ENCODE peak calls at places on chromosomes 16 and 17, in seven cellular contexts. A is stimulated activated CD4-positive, alpha-beta T cell treated with anti-CD3 and anti-CD28 coated beads, Interleukin-15, amount 100 ng/mL, for 48 hours; W is Calu3; M is amniotic stem cell; D is KG1; F is fibroblast of pulmonary artery; P is C1 segment of cervical spinal cord. K is an unnamed sample.

GRCh38 chr16:47258874-47259461 is 115.2 kb upstream of the NETO2 start:
- DNase-seq in D (no peak), P (no peak), W (peak), M (no peak), A (no peak), F (peak), K (peak)

GRCh38 chr16:52191533-52192134 is 355.3 kb downstream of the TOX3 start:
- DNase-seq in A (peak), M (no peak), F (peak), D (peak), W (peak), P (peak), K (peak)

GRCh38 chr16:48556913-48557351 is 53.0 kb downstream of the N4BP1 start:
- DNase-seq in W (no peak), M (no peak), A (no peak), F (peak), P (no peak), D (no peak), K (no peak)

GRCh38 chr16:90011196-90011819 is 7.9 kb downstream of the DBNDD1 start:
- DNase-seq in P (no peak), D (no peak), F (no peak), W (no peak), M (no peak), A (no peak), K (no peak)

GRCh38 chr16:48158296-48158695 is 2.5 kb upstream of the ABCC12 start:
- DNase-seq in M (peak), A (peak), F (peak), W (peak), D (no peak), P (no peak), K (no peak)

GRCh38 chr16:64983983-64984382 is 137.9 kb downstream of the CDH11 start:
- DNase-seq in D (no peak), W (no peak), P (peak), F (peak), M (no peak), A (no peak), K (peak)

GRCh38 chr16:24730914-24731313 is 1.5 kb downstream of the TNRC6A start:
- DNase-seq in F (no peak), A (no peak), M (no peak), W (no peak), P (no peak), D (no peak), K (no peak)

GRCh38 chr17:59650642-59651041 is 30.9 kb downstream of the CLTC start:
- DNase-seq in D (no peak), F (no peak), M (no peak), W (no peak), P (no peak), A (no peak), K (no peak)

GRCh38 chr17:76924345-76925332 is 56.4 kb downstream of the MGAT5B start:
- DNase-seq in F (no peak), A (no peak), P (no peak), W (no peak), M (no peak), D (no peak), K (no peak)

GRCh38 chr16:89951509-89951908 is 3.0 kb downstream of the DEF8 start:
- DNase-seq in D (no peak), M (no peak), F (no peak), W (no peak), A (no peak), P (no peak), K (no peak)

GRCh38 chr17:28819582-28819981 is 23.0 kb downstream of the FAM222B start:
- DNase-seq in F (no peak), M (no peak), A (no peak), P (no peak), W (no peak), D (no peak), K (no peak)

GRCh38 chr17:59093702-59094231 is 12.9 kb downstream of the TRIM37 start:
- DNase-seq in D (no peak), W (peak), A (no peak), F (peak), P (no peak), M (peak), K (no peak)

GRCh38 chr16:23025692-23026305 is 123.5 kb downstream of the USP31 start:
- DNase-seq in M (no peak), F (no peak), W (no peak), D (no peak), P (no peak), A (no peak), K (no peak)

GRCh38 chr16:50956637-50957036 is 194.4 kb downstream of the SALL1 start:
- DNase-seq in F (no peak), A (no peak), D (no peak), M (no peak), W (no peak), P (no peak), K (no peak)

GRCh38 chr16:48172682-48173081 is 16.9 kb upstream of the ABCC12 start:
- DNase-seq in A (no peak), D (no peak), W (no peak), P (no peak), F (no peak), M (no peak), K (no peak)

GRCh38 chr17:41602524-41602923 is 10.0 kb downstream of the KRT16 start:
- DNase-seq in D (no peak), P (no peak), F (no peak), A (no peak), W (no peak), M (no peak), K (no peak)

GRCh38 chr16:79294568-79294967 is 306.0 kb downstream of the MAF start:
- DNase-seq in W (no peak), A (no peak), M (no peak), F (no peak), P (no peak), D (no peak), K (no peak)

GRCh38 chr17:72370819-72371218 is 250.0 kb downstream of the SOX9 start:
- DNase-seq in A (no peak), W (no peak), D (no peak), F (peak), P (no peak), M (peak), K (no peak)

GRCh38 chr17:82399601-82400101 is 18.5 kb upstream of the HEXD start:
- DNase-seq in M (no peak), F (no peak), W (no peak), D (no peak), A (no peak), P (no peak), K (no peak)

GRCh38 chr16:31484491-31485171 is 1.7 kb downstream of the SLC5A2 start:
- DNase-seq in W (peak), D (no peak), M (no peak), A (no peak), F (no peak), P (no peak), K (no peak)

GRCh38 chr17:42878123-42878880 is 22.3 kb upstream of the G6PC1 start:
- DNase-seq in P (no peak), A (no peak), M (no peak), F (no peak), D (no peak), W (peak), K (no peak)

GRCh38 chr16:73094371-73094770 is 46.4 kb upstream of the ZFHX3 start:
- DNase-seq in D (no peak), A (no peak), M (no peak), W (no peak), F (no peak), P (no peak), K (no peak)

GRCh38 chr17:80805032-80805751 is 186.4 kb upstream of the CHMP6 start:
- DNase-seq in M (no peak), F (no peak), D (no peak), A (no peak), W (no peak), P (no peak), K (no peak)

GRCh38 chr16:20740007-20740883 is 1.4 kb downstream of the THUMPD1 start:
- DNase-seq in F (peak), P (no peak), D (no peak), M (no peak), W (peak), A (no peak), K (no peak)

GRCh38 chr17:33949100-33949499 is 306.0 kb upstream of the CCL2 start:
- DNase-seq in M (no peak), P (no peak), F (no peak), A (no peak), W (peak), D (no peak), K (no peak)

GRCh38 chr17:6435968-6436367 is 1.0 kb upstream of the AIPL1 start:
- DNase-seq in P (peak), D (no peak), M (peak), A (peak), W (peak), F (peak), K (no peak)

GRCh38 chr17:37607637-37608368 is 1.4 kb downstream of the SYNRG start:
- DNase-seq in A (no peak), F (no peak), W (no peak), P (no peak), D (no peak), M (no peak), K (no peak)

GRCh38 chr17:81136366-81136765 is 28.9 kb upstream of the PVALEF start:
- DNase-seq in W (no peak), P (no peak), A (no peak), F (no peak), M (no peak), D (no peak), K (no peak)

GRCh38 chr16:88045820-88046303 is 94.6 kb downstream of the BANP start:
- DNase-seq in P (no peak), W (no peak), M (no peak), F (no peak), A (no peak), D (no peak), K (no peak)

GRCh38 chr17:1644493-1645206 is 882 bp downstream of the SCARF1 start:
- DNase-seq in A (no peak), F (peak), D (no peak), P (no peak), W (no peak), M (no peak), K (no peak)

GRCh38 chr17:61574542-61575351 is 16.3 kb downstream of the NACA2 start:
- DNase-seq in M (no peak), F (peak), D (no peak), A (no peak), W (peak), P (no peak), K (no peak)

GRCh38 chr17:75869282-75870141 is 8.9 kb downstream of the TRIM47 start:
- DNase-seq in D (no peak), A (no peak), P (peak), W (peak), M (no peak), F (peak), K (no peak)